ENCODE peak calls at places on chromosomes 13 and 19, in nine cellular contexts. C, B, K, S, D, X, G, U and Z are unnamed samples.

GRCh38 chr13:96982672-96983071 is 11.6 kb downstream of the OXGR1 start:
- DNase-seq in C (no peak), B (no peak), K (no peak), S (no peak), D (no peak), X (no peak), G (no peak), U (no peak), Z (no peak)

GRCh38 chr13:30097695-30098094 is 209.7 kb downstream of the KATNAL1 start:
- DNase-seq in C (no peak), B (no peak), K (no peak), S (no peak), D (no peak), X (no peak), G (no peak), U (no peak), Z (no peak)

GRCh38 chr13:77876176-77876575 is 42.5 kb downstream of the EDNRB start:
- DNase-seq in C (no peak), B (no peak), K (no peak), S (peak; percentile 90), D (no peak), X (no peak), G (no peak), U (no peak), Z (no peak)

GRCh38 chr19:14081797-14082674 is 3.5 kb downstream of the C19orf67 start:
- DNase-seq in C (no peak), B (no peak), K (peak; percentile 45), S (peak; percentile 27), D (no peak), X (no peak), G (no peak), U (no peak), Z (peak; percentile 31)

GRCh38 chr13:110425444-110425780 is 118.3 kb downstream of the COL4A2 start:
- DNase-seq in C (no peak), B (no peak), K (no peak), S (peak; percentile 96), D (no peak), X (no peak), G (no peak), U (no peak), Z (no peak)

GRCh38 chr13:41311607-41312500 is 787 bp downstream of the NAA16 start:
- DNase-seq in C (peak; percentile 8), B (peak; percentile 62), K (peak; percentile 42), S (peak; percentile 43), D (peak; percentile 88), X (peak; percentile 66), G (peak; percentile 50), U (no peak), Z (peak; percentile 64)

GRCh38 chr19:50817941-50818858 is 5.4 kb downstream of the KLK1 start:
- DNase-seq in C (no peak), B (no peak), K (peak; percentile 37), S (no peak), D (peak; percentile 73), X (no peak), G (peak; percentile 28), U (no peak), Z (peak; percentile 90)

GRCh38 chr13:51681037-51681678 is 96.9 kb downstream of the WDFY2 start:
- DNase-seq in C (no peak), B (no peak), K (no peak), S (peak; percentile 88), D (peak; percentile 30), X (no peak), G (no peak), U (no peak), Z (no peak)

GRCh38 chr19:36973021-36973843 is 57.1 kb downstream of the ZNF568 start:
- DNase-seq in C (peak; percentile 44), B (peak; percentile 80), K (peak; percentile 87), S (peak; percentile 50), D (no peak), X (peak; percentile 89), G (peak; percentile 71), U (peak; percentile 51), Z (peak; percentile 83)

GRCh38 chr19:17394891-17395415 is 957 bp upstream of the CCDC194 start:
- DNase-seq in C (no peak), B (no peak), K (peak; percentile 68), S (peak; percentile 53), D (peak; percentile 81), X (peak; percentile 67), G (peak; percentile 56), U (peak; percentile 40), Z (peak; percentile 59)

GRCh38 chr13:113656015-113656588 is 1.9 kb downstream of the ATP4B start:
- DNase-seq in C (no peak), B (no peak), K (peak; percentile 9), S (no peak), D (no peak), X (peak; percentile 39), G (peak; percentile 16), U (peak; percentile 8), Z (no peak)

GRCh38 chr13:40779049-40779448 is 8.1 kb upstream of the MRPS31 start:
- DNase-seq in C (no peak), B (no peak), K (no peak), S (no peak), D (no peak), X (no peak), G (no peak), U (no peak), Z (no peak)

GRCh38 chr13:33639640-33640080 is 178.3 kb upstream of the RFC3 start:
- DNase-seq in C (no peak), B (no peak), K (no peak), S (no peak), D (peak; percentile 73), X (no peak), G (no peak), U (no peak), Z (no peak)

GRCh38 chr19:46211201-46211881 is 18.2 kb upstream of the IGFL1 start:
- DNase-seq in C (no peak), B (no peak), K (no peak), S (no peak), D (no peak), X (no peak), G (peak; percentile 36), U (no peak), Z (no peak)

GRCh38 chr13:34107814-34108213 is 289.9 kb downstream of the RFC3 start:
- DNase-seq in C (no peak), B (no peak), K (no peak), S (no peak), D (no peak), X (no peak), G (no peak), U (no peak), Z (no peak)

GRCh38 chr13:28159057-28159456 is 20.7 kb downstream of the PAN3 start:
- DNase-seq in C (no peak), B (no peak), K (no peak), S (no peak), D (no peak), X (no peak), G (no peak), U (no peak), Z (no peak)

GRCh38 chr13:42043676-42044075 is 4.8 kb upstream of the DGKH start:
- DNase-seq in C (no peak), B (no peak), K (no peak), S (no peak), D (no peak), X (no peak), G (no peak), U (no peak), Z (no peak)

GRCh38 chr19:2150794-2151338 is 500 bp downstream of the AP3D1 start:
- DNase-seq in C (no peak), B (no peak), K (no peak), S (no peak), D (peak; percentile 55), X (no peak), G (peak; percentile 30), U (no peak), Z (peak; percentile 34)

GRCh38 chr19:35140207-35140897 is 1.7 kb downstream of the FXYD1 start:
- DNase-seq in C (no peak), B (no peak), K (no peak), S (no peak), D (no peak), X (no peak), G (no peak), U (no peak), Z (no peak)
- H3K4me1 ChIP-seq in C (peaks cover 38% of the 10 kb centered on the region), B (peaks cover 40% of the 10 kb centered on the region), K (peaks cover 80% of the 10 kb centered on the region), S (peaks cover 18% of the 10 kb centered on the region), D (peaks cover 18% of the 10 kb centered on the region), X (peaks cover 23% of the 10 kb centered on the region), G (peaks cover 40% of the 10 kb centered on the region), U (no peaks in the 10 kb centered on the region), Z (peaks cover 23% of the 10 kb centered on the region)

GRCh38 chr13:74005320-74006154 is 128.7 kb downstream of the KLF12 start:
- DNase-seq in C (no peak), B (no peak), K (no peak), S (no peak), D (no peak), X (no peak), G (no peak), U (no peak), Z (no peak)

GRCh38 chr13:74003374-74003773 is 130.8 kb downstream of the KLF12 start:
- DNase-seq in C (no peak), B (no peak), K (no peak), S (peak; percentile 22), D (no peak), X (no peak), G (no peak), U (no peak), Z (no peak)

GRCh38 chr13:74000906-74001305 is 133.3 kb downstream of the KLF12 start:
- DNase-seq in C (no peak), B (no peak), K (no peak), S (no peak), D (no peak), X (no peak), G (no peak), U (no peak), Z (no peak)

GRCh38 chr13:74009100-74009668 is 125.0 kb downstream of the KLF12 start:
- DNase-seq in C (no peak), B (no peak), K (no peak), S (no peak), D (no peak), X (no peak), G (no peak), U (no peak), Z (no peak)

GRCh38 chr13:74006666-74007065 is 127.5 kb downstream of the KLF12 start:
- DNase-seq in C (no peak), B (no peak), K (no peak), S (no peak), D (no peak), X (no peak), G (no peak), U (no peak), Z (no peak)
- H3K4me3 ChIP-seq in C (no peak overlapping the region), B (no peak overlapping the region), K (no peak overlapping the region), S (no peak overlapping the region), D (no peak overlapping the region), X (no peak overlapping the region), G (no peak overlapping the region), U (no peak overlapping the region), Z (no peak overlapping the region)

GRCh38 chr13:62687727-62688126 is 1272.1 kb upstream of the PCDH20 start:
- DNase-seq in C (no peak), B (no peak), K (no peak), S (no peak), D (no peak), X (no peak), G (no peak), U (no peak), Z (no peak)
- H3K36me3 ChIP-seq in C (no peaks in the 10 kb centered on the region), B (no peaks in the 10 kb centered on the region), K (no peaks in the 10 kb centered on the region), S (no peaks in the 10 kb centered on the region), D (no peaks in the 10 kb centered on the region), X (no peaks in the 10 kb centered on the region), G (no peaks in the 10 kb centered on the region), U (no peaks in the 10 kb centered on the region), Z (no peaks in the 10 kb centered on the region)

GRCh38 chr19:33386361-33386858 is 12.9 kb downstream of the CEBPG start:
- DNase-seq in C (no peak), B (no peak), K (peak; percentile 14), S (no peak), D (no peak), X (no peak), G (no peak), U (no peak), Z (no peak)
- H3K4me1 ChIP-seq in C (peaks cover 31% of the 10 kb centered on the region), B (no peaks in the 10 kb centered on the region), K (peaks cover 89% of the 10 kb centered on the region), S (peaks cover 3% of the 10 kb centered on the region), D (no peaks in the 10 kb centered on the region), X (peaks cover 52% of the 10 kb centered on the region), G (peaks cover 37% of the 10 kb centered on the region), U (no peaks in the 10 kb centered on the region), Z (peaks cover 28% of the 10 kb centered on the region)